ENCODE peak calls at places on chromosomes 11 and 22, in six cellular contexts. O, A, T, B, N and H are unnamed samples.

GRCh38 chr11:69308936-69309799 is 15.2 kb downstream of the MYEOV start:
- DNase-seq in O (no peak), A (no peak), T (no peak), B (peak), N (no peak), H (no peak)

GRCh38 chr22:28607710-28608109 is 71.9 kb downstream of the TTC28 start:
- DNase-seq in O (peak), A (peak), T (no peak), B (no peak), N (no peak), H (no peak)

GRCh38 chr11:97746832-97747231 is 1273.9 kb upstream of the CNTN5 start:
- DNase-seq in O (no peak), A (no peak), T (no peak), B (no peak), N (no peak), H (no peak)

GRCh38 chr11:1218256-1218787 is 4.5 kb upstream of the MUC5B start:
- DNase-seq in O (no peak), A (no peak), T (no peak), B (no peak), N (peak), H (no peak)

GRCh38 chr11:705646-706438 is at the start of gene EPS8L2:
- DNase-seq in O (no peak), A (no peak), T (no peak), B (peak), N (peak), H (no peak)

GRCh38 chr22:17411213-17411612 is 42.0 kb downstream of the CECR2 start:
- DNase-seq in O (no peak), A (no peak), T (no peak), B (no peak), N (no peak), H (no peak)

GRCh38 chr11:44915621-44916020 is 35.1 kb downstream of the TP53I11 start:
- DNase-seq in O (no peak), A (no peak), T (no peak), B (no peak), N (no peak), H (no peak)

GRCh38 chr11:61967924-61968757 is 707 bp upstream of the FTH1 start:
- DNase-seq in O (no peak), A (no peak), T (peak), B (peak), N (no peak), H (no peak)

GRCh38 chr11:43401252-43401651 is 42.5 kb downstream of the TTC17 start:
- DNase-seq in O (no peak), A (no peak), T (no peak), B (no peak), N (no peak), H (no peak)

GRCh38 chr11:69055598-69056516 is 7.1 kb downstream of the TPCN2 start:
- DNase-seq in O (no peak), A (no peak), T (no peak), B (no peak), N (no peak), H (no peak)

GRCh38 chr11:117239295-117239694 is 6.8 kb downstream of the RNF214 start:
- DNase-seq in O (peak), A (peak), T (peak), B (peak), N (no peak), H (no peak)

GRCh38 chr22:49811014-49811791 is 16.5 kb downstream of the BRD1 start:
- DNase-seq in O (no peak), A (no peak), T (no peak), B (no peak), N (no peak), H (no peak)

GRCh38 chr22:45006873-45007246 is 2.9 kb downstream of the PHF21B start:
- DNase-seq in O (no peak), A (no peak), T (peak), B (no peak), N (peak), H (no peak)

GRCh38 chr11:62850911-62851806 is 11.8 kb upstream of the WDR74 start:
- DNase-seq in O (no peak), A (no peak), T (peak), B (peak), N (no peak), H (no peak)

GRCh38 chr11:123100378-123101085 is 38.6 kb upstream of the HSPA8 start:
- DNase-seq in O (no peak), A (no peak), T (no peak), B (no peak), N (no peak), H (no peak)

GRCh38 chr11:66851698-66852465 is 5.0 kb upstream of the LRFN4 start:
- DNase-seq in O (no peak), A (no peak), T (peak), B (no peak), N (peak), H (no peak)

GRCh38 chr22:26889794-26890193 is 232.4 kb downstream of the MIAT start:
- DNase-seq in O (no peak), A (peak), T (no peak), B (no peak), N (no peak), H (no peak)

GRCh38 chr11:12411806-12412727 is 34.7 kb downstream of the PARVA start:
- DNase-seq in O (peak), A (peak), T (peak), B (peak), N (peak), H (peak)

GRCh38 chr11:77278595-77279506 is 22.6 kb downstream of the GDPD4 start:
- DNase-seq in O (peak), A (peak), T (no peak), B (no peak), N (no peak), H (no peak)

GRCh38 chr22:44202261-44202789 is 21.6 kb downstream of the PARVG start:
- DNase-seq in O (peak), A (peak), T (no peak), B (no peak), N (no peak), H (no peak)

GRCh38 chr11:1229471-1230120 is 6.7 kb downstream of the MUC5B start:
- DNase-seq in O (no peak), A (no peak), T (no peak), B (no peak), N (peak), H (no peak)

GRCh38 chr11:46947399-46948077 is 11.0 kb downstream of the CSTPP1 start:
- DNase-seq in O (no peak), A (no peak), T (peak), B (no peak), N (no peak), H (no peak)

GRCh38 chr11:65169164-65169641 is 830 bp upstream of the SPDYC start:
- DNase-seq in O (peak), A (peak), T (no peak), B (no peak), N (no peak), H (no peak)

GRCh38 chr11:111980062-111980461 is 42.9 kb downstream of the DIXDC1 start:
- DNase-seq in O (no peak), A (no peak), T (no peak), B (no peak), N (no peak), H (no peak)

GRCh38 chr22:47605441-47605840 is 843.0 kb downstream of the TBC1D22A start:
- DNase-seq in O (no peak), A (no peak), T (no peak), B (no peak), N (no peak), H (no peak)

GRCh38 chr11:12986194-12986898 is 22.8 kb upstream of the RASSF10 start:
- DNase-seq in O (no peak), A (no peak), T (no peak), B (no peak), N (no peak), H (no peak)

DNA sequence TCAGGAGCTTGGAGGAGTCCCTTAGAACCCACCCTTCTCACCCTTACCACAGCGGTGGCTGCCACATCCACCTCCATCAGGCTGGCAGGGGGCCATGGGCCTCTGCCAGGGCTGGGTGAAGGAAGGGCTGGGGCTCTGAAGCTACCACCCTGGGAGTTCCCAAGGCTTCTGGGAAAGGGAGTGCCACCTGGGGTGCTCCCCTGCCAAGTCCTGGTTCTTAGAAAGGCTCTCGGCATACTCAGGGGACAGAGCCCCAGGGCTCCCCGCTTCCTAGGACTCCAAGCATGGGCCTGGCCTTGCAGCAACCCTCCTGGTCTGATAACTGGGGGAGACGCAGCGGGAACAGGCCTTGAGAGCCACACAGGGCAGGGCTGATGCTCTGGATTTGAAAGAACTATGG is 438 bp upstream of the PLA2G3 start:
- DNase-seq in O (no peak), A (no peak), T (no peak), B (no peak), N (no peak), H (no peak)
- H3K4ac ChIP-seq in O (no peak), A (no peak), T (peak), B (no peak), N (peak), H (no peak)

DNA sequence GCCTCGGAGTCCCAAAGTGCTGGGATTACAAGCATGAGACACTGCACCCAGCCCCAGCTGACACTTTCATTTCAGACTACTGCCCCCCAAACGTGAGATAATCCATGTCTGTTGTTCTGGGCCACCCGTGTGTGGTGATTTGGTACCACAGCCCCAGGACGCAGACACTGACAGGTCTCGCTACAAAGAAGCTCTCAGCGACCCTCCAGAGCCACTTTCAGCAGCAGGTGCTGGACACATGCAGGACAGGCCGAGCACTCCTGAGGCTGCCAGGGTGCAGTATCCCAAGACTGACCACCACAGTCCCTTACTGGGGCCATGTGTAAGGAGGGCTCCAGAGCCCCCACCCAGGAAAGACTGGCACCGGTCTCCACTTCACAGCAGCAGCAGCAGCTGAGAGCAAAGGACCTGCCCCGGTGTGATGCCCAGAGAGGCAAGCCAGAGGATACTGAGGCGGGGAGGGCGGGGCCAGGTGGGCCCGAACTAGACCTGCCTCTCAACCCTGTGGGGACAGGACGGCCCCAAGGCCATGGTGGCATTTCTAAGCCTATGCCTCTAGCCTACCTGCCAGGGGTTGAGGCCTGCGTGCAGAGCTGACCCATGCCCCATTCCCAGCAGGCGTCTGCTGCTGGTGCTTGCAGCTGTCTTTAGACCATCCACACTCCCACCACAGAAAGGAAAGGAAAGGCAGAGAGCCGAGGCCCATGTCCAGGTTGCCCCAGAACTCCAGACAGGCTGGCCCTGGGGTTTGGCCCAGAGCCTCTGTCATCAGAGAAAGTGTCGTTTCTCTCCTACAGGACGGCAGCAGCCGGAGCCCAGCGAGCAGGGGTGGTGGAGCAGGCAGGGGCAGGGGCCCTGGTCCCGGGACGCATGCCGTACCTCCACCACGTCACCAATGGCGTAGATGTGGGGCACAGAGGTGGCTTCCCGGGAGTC is 28.0 kb upstream of the GNB1L start:
- DNase-seq in O (no peak), A (no peak), T (no peak), B (no peak), N (peak), H (no peak)
- H3K4ac ChIP-seq in O (peak), A (peak), T (peak), B (peak), N (peak), H (peak)

GRCh38 chr22:24968066-24968561 is 15.6 kb downstream of the KIAA1671 start:
- DNase-seq in O (no peak), A (no peak), T (peak), B (no peak), N (peak), H (no peak)
- H3K4ac ChIP-seq in O (no peak), A (no peak), T (peak), B (no peak), N (no peak), H (no peak)

GRCh38 chr22:38506118-38506962 is at the start of gene DDX17:
- DNase-seq in O (peak), A (peak), T (peak), B (peak), N (peak), H (peak)
- H3K4ac ChIP-seq in O (peak), A (peak), T (peak), B (peak), N (peak), H (peak)

GRCh38 chr22:20242393-20243175 is 25.5 kb downstream of the RTN4R start:
- DNase-seq in O (no peak), A (no peak), T (no peak), B (no peak), N (no peak), H (no peak)

GRCh38 chr22:20239063-20239950 is 28.8 kb downstream of the RTN4R start:
- DNase-seq in O (peak), A (no peak), T (no peak), B (no peak), N (no peak), H (no peak)

GRCh38 chr22:20239951-20240773 is 28.0 kb downstream of the RTN4R start:
- DNase-seq in O (no peak), A (no peak), T (no peak), B (no peak), N (no peak), H (peak)

GRCh38 chr22:20241579-20242392 is 26.3 kb downstream of the RTN4R start:
- DNase-seq in O (no peak), A (no peak), T (no peak), B (peak), N (no peak), H (no peak)

DNA sequence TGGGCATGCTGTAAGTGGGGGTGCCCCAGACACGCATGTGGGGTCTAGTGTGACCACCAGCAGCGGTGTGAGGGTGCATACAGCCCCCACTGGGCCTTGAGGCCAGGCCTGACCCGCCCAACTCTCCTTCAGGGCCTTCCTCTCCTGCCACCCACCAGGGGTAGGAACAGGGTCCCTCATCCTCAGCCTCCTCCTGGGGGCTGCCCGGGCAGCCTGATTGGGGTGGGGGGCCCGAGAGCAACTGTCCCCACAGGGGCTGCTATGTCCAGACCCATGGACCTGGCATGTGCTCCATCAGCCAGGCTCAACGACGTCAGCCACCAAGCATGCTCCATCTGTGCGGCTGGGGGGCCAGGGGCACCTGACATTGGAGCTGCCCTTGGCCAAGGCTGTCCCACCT is 27.2 kb downstream of the RTN4R start:
- DNase-seq in O (no peak), A (no peak), T (no peak), B (no peak), N (no peak), H (no peak)
- H3K4ac ChIP-seq in O (no peak), A (no peak), T (no peak), B (no peak), N (peak), H (peak)